ENCODE peak calls at places on chromosomes 3 and 15, in four cellular contexts. L is coronary artery, S is endodermal cell, X is nucleus accumbens. F is an unnamed sample.

GRCh38 chr15:62895905-62896316 is 146.6 kb upstream of the TPM1 start:
- DNase-seq in L (no peak), S (no peak), X (no peak), F (no peak)

GRCh38 chr15:58369261-58369699 is 62.5 kb upstream of the LIPC start:
- DNase-seq in L (no peak), S (no peak), X (no peak), F (no peak)

GRCh38 chr3:45343947-45344346 is 44.4 kb upstream of the LARS2 start:
- DNase-seq in L (no peak), S (peak), X (no peak), F (no peak)

GRCh38 chr3:54572197-54572895 is 355.5 kb downstream of the LRTM1 start:
- DNase-seq in L (no peak), S (no peak), X (no peak), F (no peak)

GRCh38 chr3:83218383-83219200 is 1457.1 kb upstream of the GBE1 start:
- DNase-seq in L (no peak), S (no peak), X (no peak), F (no peak)

GRCh38 chr3:64150527-64151238 is 74.6 kb downstream of the PRICKLE2 start:
- DNase-seq in L (peak), S (no peak), X (no peak), F (no peak)

GRCh38 chr3:136266468-136266867 is 16.3 kb downstream of the PCCB start:
- DNase-seq in L (no peak), S (no peak), X (no peak), F (no peak)

GRCh38 chr15:88465633-88466219 is 1.5 kb downstream of the MRPL46 start:
- DNase-seq in L (no peak), S (peak), X (no peak), F (no peak)

GRCh38 chr3:17204049-17204650 is 319.4 kb downstream of the PLCL2 start:
- DNase-seq in L (no peak), S (no peak), X (peak), F (no peak)

GRCh38 chr3:86381247-86381646 is 609.7 kb downstream of the VGLL3 start:
- DNase-seq in L (no peak), S (no peak), X (no peak), F (no peak)

GRCh38 chr3:124850212-124850611 is 37.0 kb downstream of the ITGB5 start:
- DNase-seq in L (no peak), S (no peak), X (no peak), F (no peak)

GRCh38 chr15:22786868-22787698 is 639 bp downstream of the NIPA1 start:
- DNase-seq in L (no peak), S (peak), X (peak), F (peak)

GRCh38 chr3:177852001-177852400 is 654.7 kb upstream of the TBL1XR1 start:
- DNase-seq in L (no peak), S (no peak), X (no peak), F (no peak)

GRCh38 chr15:65037279-65037678 is 7.8 kb upstream of the MTFMT start:
- DNase-seq in L (no peak), S (no peak), X (no peak), F (no peak)

GRCh38 chr15:68821190-68821897 is 649 bp upstream of the ANP32A start:
- DNase-seq in L (no peak), S (no peak), X (no peak), F (no peak)

GRCh38 chr15:75058127-75058905 is 34.9 kb downstream of the PPCDC start:
- DNase-seq in L (no peak), S (peak), X (no peak), F (no peak)

GRCh38 chr3:110174908-110175307 is 837.6 kb upstream of the DPPA4 start:
- DNase-seq in L (no peak), S (no peak), X (no peak), F (no peak)

GRCh38 chr3:160395297-160395696 is 3.7 kb downstream of the IFT80 start:
- DNase-seq in L (no peak), S (peak), X (no peak), F (no peak)

GRCh38 chr3:128226794-128227399 is 73.6 kb downstream of the EEFSEC start:
- DNase-seq in L (no peak), S (peak), X (peak), F (no peak)

GRCh38 chr15:40308844-40309189 is 1.1 kb upstream of the PLCB2 start:
- DNase-seq in L (no peak), S (no peak), X (peak), F (no peak)

GRCh38 chr15:37079726-37080125 is 20.6 kb downstream of the MEIS2 start:
- DNase-seq in L (no peak), S (no peak), X (peak), F (no peak)

GRCh38 chr3:42192334-42193200 is 73.4 kb downstream of the CCK start:
- DNase-seq in L (no peak), S (no peak), X (no peak), F (no peak)

GRCh38 chr3:46705751-46706572 is 4.8 kb downstream of the TMIE start:
- DNase-seq in L (peak), S (peak), X (no peak), F (peak)

GRCh38 chr15:45637552-45638033 is 2.8 kb downstream of the SQOR start:
- DNase-seq in L (no peak), S (peak), X (no peak), F (peak)

GRCh38 chr3:48187579-48188265 is 495 bp downstream of the CDC25A start:
- DNase-seq in L (no peak), S (peak), X (no peak), F (peak)

GRCh38 chr3:126389792-126390142 is 4.9 kb upstream of the CFAP100 start:
- DNase-seq in L (no peak), S (no peak), X (no peak), F (no peak)

GRCh38 chr3:183306798-183307671 is 54.0 kb downstream of the B3GNT5 start:
- DNase-seq in L (no peak), S (no peak), X (peak), F (no peak)